ENCODE peak calls at places on chromosomes 2 and 18, in five cellular contexts. One of them, this sample, is unnamed.

GRCh38 chr2:25690058-25690457 is 16.7 kb upstream of the DTNB start:
- DNase-seq in activated naive CD4-positive, alpha-beta T cell treated with Interleukin-2 at 50 U/mL for 16 hours: no peak
- DNase-seq in SW480: peak
- DNase-seq in GM23248: peak
- DNase-seq in NCI-H2029: no peak
- DNase-seq in this sample: no peak

GRCh38 chr2:223692227-223692947 is 90.2 kb upstream of the SCG2 start:
- DNase-seq in activated naive CD4-positive, alpha-beta T cell treated with Interleukin-2 at 50 U/mL for 16 hours: no peak
- DNase-seq in SW480: peak
- DNase-seq in GM23248: peak
- DNase-seq in NCI-H2029: no peak
- DNase-seq in this sample: peak

GRCh38 chr2:107936427-107937359 is 49.6 kb upstream of the SLC5A7 start:
- DNase-seq in activated naive CD4-positive, alpha-beta T cell treated with Interleukin-2 at 50 U/mL for 16 hours: no peak
- DNase-seq in SW480: peak
- DNase-seq in GM23248: peak
- DNase-seq in NCI-H2029: peak
- DNase-seq in this sample: peak

GRCh38 chr2:223460774-223461211 is 141.4 kb downstream of the SCG2 start:
- DNase-seq in activated naive CD4-positive, alpha-beta T cell treated with Interleukin-2 at 50 U/mL for 16 hours: no peak
- DNase-seq in SW480: peak
- DNase-seq in GM23248: peak
- DNase-seq in NCI-H2029: no peak
- DNase-seq in this sample: no peak

GRCh38 chr2:237072067-237072931 is 13.4 kb upstream of the COPS8 start:
- DNase-seq in activated naive CD4-positive, alpha-beta T cell treated with Interleukin-2 at 50 U/mL for 16 hours: peak
- DNase-seq in SW480: peak
- DNase-seq in GM23248: peak
- DNase-seq in NCI-H2029: peak
- DNase-seq in this sample: peak

GRCh38 chr2:223860809-223861738 is 23.7 kb upstream of the AP1S3 start:
- DNase-seq in activated naive CD4-positive, alpha-beta T cell treated with Interleukin-2 at 50 U/mL for 16 hours: no peak
- DNase-seq in SW480: peak
- DNase-seq in GM23248: peak
- DNase-seq in NCI-H2029: no peak
- DNase-seq in this sample: no peak

GRCh38 chr2:47534179-47534919 is 131.4 kb downstream of the MSH2 start:
- DNase-seq in activated naive CD4-positive, alpha-beta T cell treated with Interleukin-2 at 50 U/mL for 16 hours: no peak
- DNase-seq in SW480: peak
- DNase-seq in GM23248: peak
- DNase-seq in NCI-H2029: no peak
- DNase-seq in this sample: peak

GRCh38 chr2:181223239-181223638 is 233.9 kb upstream of the ITGA4 start:
- DNase-seq in activated naive CD4-positive, alpha-beta T cell treated with Interleukin-2 at 50 U/mL for 16 hours: no peak
- DNase-seq in SW480: no peak
- DNase-seq in GM23248: no peak
- DNase-seq in NCI-H2029: no peak
- DNase-seq in this sample: no peak

GRCh38 chr2:32825291-32825712 is 121.5 kb upstream of the LTBP1 start:
- DNase-seq in activated naive CD4-positive, alpha-beta T cell treated with Interleukin-2 at 50 U/mL for 16 hours: no peak
- DNase-seq in SW480: no peak
- DNase-seq in GM23248: peak
- DNase-seq in NCI-H2029: no peak
- DNase-seq in this sample: no peak

GRCh38 chr18:35939166-35939565 is 33.3 kb upstream of the RMP24 start:
- DNase-seq in activated naive CD4-positive, alpha-beta T cell treated with Interleukin-2 at 50 U/mL for 16 hours: no peak
- DNase-seq in SW480: no peak
- DNase-seq in GM23248: no peak
- DNase-seq in NCI-H2029: no peak
- DNase-seq in this sample: no peak

GRCh38 chr18:12291690-12292089 is 16.4 kb upstream of the TUBB6 start:
- DNase-seq in activated naive CD4-positive, alpha-beta T cell treated with Interleukin-2 at 50 U/mL for 16 hours: no peak
- DNase-seq in SW480: no peak
- DNase-seq in GM23248: no peak
- DNase-seq in NCI-H2029: no peak
- DNase-seq in this sample: no peak

GRCh38 chr2:172073518-172073917 is 11.8 kb upstream of the DLX1 start:
- DNase-seq in activated naive CD4-positive, alpha-beta T cell treated with Interleukin-2 at 50 U/mL for 16 hours: no peak
- DNase-seq in SW480: no peak
- DNase-seq in GM23248: no peak
- DNase-seq in NCI-H2029: no peak
- DNase-seq in this sample: no peak

GRCh38 chr18:39453882-39454281 is 1888.3 kb upstream of the CELF4 start:
- DNase-seq in activated naive CD4-positive, alpha-beta T cell treated with Interleukin-2 at 50 U/mL for 16 hours: no peak
- DNase-seq in SW480: no peak
- DNase-seq in GM23248: peak
- DNase-seq in NCI-H2029: peak
- DNase-seq in this sample: no peak

GRCh38 chr18:23881778-23882177 is 132.8 kb upstream of the TTC39C start:
- DNase-seq in activated naive CD4-positive, alpha-beta T cell treated with Interleukin-2 at 50 U/mL for 16 hours: no peak
- DNase-seq in SW480: no peak
- DNase-seq in GM23248: no peak
- DNase-seq in NCI-H2029: peak
- DNase-seq in this sample: no peak

GRCh38 chr2:235877271-235877670 is 290.9 kb downstream of the GBX2 start:
- DNase-seq in activated naive CD4-positive, alpha-beta T cell treated with Interleukin-2 at 50 U/mL for 16 hours: no peak
- DNase-seq in SW480: no peak
- DNase-seq in GM23248: no peak
- DNase-seq in NCI-H2029: no peak
- DNase-seq in this sample: no peak

GRCh38 chr18:78192044-78192443 is 787.6 kb upstream of the SALL3 start:
- DNase-seq in activated naive CD4-positive, alpha-beta T cell treated with Interleukin-2 at 50 U/mL for 16 hours: no peak
- DNase-seq in SW480: peak
- DNase-seq in GM23248: no peak
- DNase-seq in NCI-H2029: peak
- DNase-seq in this sample: no peak

GRCh38 chr18:3688682-3689081 is 238.7 kb downstream of the TGIF1 start:
- DNase-seq in activated naive CD4-positive, alpha-beta T cell treated with Interleukin-2 at 50 U/mL for 16 hours: no peak
- DNase-seq in SW480: peak
- DNase-seq in GM23248: peak
- DNase-seq in NCI-H2029: no peak
- DNase-seq in this sample: no peak

GRCh38 chr18:32469190-32469611 is 1.5 kb downstream of the GAREM1 start:
- DNase-seq in activated naive CD4-positive, alpha-beta T cell treated with Interleukin-2 at 50 U/mL for 16 hours: no peak
- DNase-seq in SW480: peak
- DNase-seq in GM23248: peak
- DNase-seq in NCI-H2029: peak
- DNase-seq in this sample: peak

GRCh38 chr2:31097962-31098361 is 40.3 kb downstream of the GALNT14 start:
- DNase-seq in activated naive CD4-positive, alpha-beta T cell treated with Interleukin-2 at 50 U/mL for 16 hours: no peak
- DNase-seq in SW480: no peak
- DNase-seq in GM23248: no peak
- DNase-seq in NCI-H2029: no peak
- DNase-seq in this sample: no peak

GRCh38 chr2:84297155-84297554 is 161.9 kb downstream of the SUCLG1 start:
- DNase-seq in activated naive CD4-positive, alpha-beta T cell treated with Interleukin-2 at 50 U/mL for 16 hours: no peak
- DNase-seq in SW480: peak
- DNase-seq in GM23248: no peak
- DNase-seq in NCI-H2029: no peak
- DNase-seq in this sample: no peak

GRCh38 chr2:25592766-25593292 is 80.5 kb downstream of the DTNB start:
- DNase-seq in activated naive CD4-positive, alpha-beta T cell treated with Interleukin-2 at 50 U/mL for 16 hours: no peak
- DNase-seq in SW480: no peak
- DNase-seq in GM23248: no peak
- DNase-seq in NCI-H2029: no peak
- DNase-seq in this sample: no peak

GRCh38 chr2:18623782-18624181 is 34.4 kb upstream of the NT5C1B start:
- DNase-seq in activated naive CD4-positive, alpha-beta T cell treated with Interleukin-2 at 50 U/mL for 16 hours: no peak
- DNase-seq in SW480: no peak
- DNase-seq in GM23248: peak
- DNase-seq in NCI-H2029: no peak
- DNase-seq in this sample: no peak

GRCh38 chr18:21663615-21664014 is 41.0 kb downstream of the ABHD3 start:
- DNase-seq in activated naive CD4-positive, alpha-beta T cell treated with Interleukin-2 at 50 U/mL for 16 hours: no peak
- DNase-seq in SW480: no peak
- DNase-seq in GM23248: no peak
- DNase-seq in NCI-H2029: no peak
- DNase-seq in this sample: no peak

GRCh38 chr2:233074106-233074505 is 14.0 kb downstream of the INPP5D start:
- DNase-seq in activated naive CD4-positive, alpha-beta T cell treated with Interleukin-2 at 50 U/mL for 16 hours: no peak
- DNase-seq in SW480: no peak
- DNase-seq in GM23248: no peak
- DNase-seq in NCI-H2029: no peak
- DNase-seq in this sample: no peak

GRCh38 chr18:48713302-48713701 is 174.5 kb downstream of the CTIF start:
- DNase-seq in activated naive CD4-positive, alpha-beta T cell treated with Interleukin-2 at 50 U/mL for 16 hours: no peak
- DNase-seq in SW480: no peak
- DNase-seq in GM23248: no peak
- DNase-seq in NCI-H2029: no peak
- DNase-seq in this sample: no peak

GRCh38 chr18:62368100-62368499 is 43.0 kb downstream of the TNFRSF11A start:
- DNase-seq in activated naive CD4-positive, alpha-beta T cell treated with Interleukin-2 at 50 U/mL for 16 hours: no peak
- DNase-seq in SW480: no peak
- DNase-seq in GM23248: no peak
- DNase-seq in NCI-H2029: no peak
- DNase-seq in this sample: no peak

GRCh38 chr2:233178994-233179847 is 72.3 kb upstream of the ATG16L1 start:
- DNase-seq in activated naive CD4-positive, alpha-beta T cell treated with Interleukin-2 at 50 U/mL for 16 hours: no peak
- DNase-seq in SW480: peak
- DNase-seq in GM23248: no peak
- DNase-seq in NCI-H2029: no peak
- DNase-seq in this sample: no peak

GRCh38 chr2:7670905-7671304 is 753.7 kb downstream of the RNF144A start:
- DNase-seq in activated naive CD4-positive, alpha-beta T cell treated with Interleukin-2 at 50 U/mL for 16 hours: no peak
- DNase-seq in SW480: no peak
- DNase-seq in GM23248: peak
- DNase-seq in NCI-H2029: no peak
- DNase-seq in this sample: no peak

GRCh38 chr2:288743-289361 is 961 bp upstream of the ALKAL2 start:
- DNase-seq in activated naive CD4-positive, alpha-beta T cell treated with Interleukin-2 at 50 U/mL for 16 hours: no peak
- DNase-seq in SW480: no peak
- DNase-seq in GM23248: no peak
- DNase-seq in NCI-H2029: no peak
- DNase-seq in this sample: no peak

GRCh38 chr2:44949329-44950151 is 8.0 kb downstream of the SIX3 start:
- DNase-seq in activated naive CD4-positive, alpha-beta T cell treated with Interleukin-2 at 50 U/mL for 16 hours: no peak
- DNase-seq in SW480: peak
- DNase-seq in GM23248: peak
- DNase-seq in NCI-H2029: no peak
- DNase-seq in this sample: no peak

GRCh38 chr2:112692914-112693313 is 27.9 kb upstream of the NT5DC4 start:
- DNase-seq in activated naive CD4-positive, alpha-beta T cell treated with Interleukin-2 at 50 U/mL for 16 hours: peak
- DNase-seq in SW480: peak
- DNase-seq in GM23248: peak
- DNase-seq in NCI-H2029: no peak
- DNase-seq in this sample: peak